ENCODE peak calls at places on chromosome 22, in nine cellular contexts. F, V, D, S, U, O, M, T and R are unnamed samples.

GRCh38 chr22:19845369-19845722 is 9.3 kb downstream of the GNB1L start:
- DNase-seq in F (peak), V (no peak), D (no peak), S (no peak), U (no peak), O (no peak), M (no peak), T (no peak), R (no peak)

GRCh38 chr22:19759459-19759993 is 1.1 kb upstream of the TBX1 start:
- DNase-seq in F (no peak), V (no peak), D (no peak), S (no peak), U (peak), O (no peak), M (no peak), T (no peak), R (no peak)

GRCh38 chr22:45612451-45612901 is 59.2 kb upstream of the ATXN10 start:
- DNase-seq in F (no peak), V (peak), D (no peak), S (no peak), U (no peak), O (peak), M (no peak), T (no peak), R (no peak)

GRCh38 chr22:40444483-40444787 is 74.0 kb downstream of the SGSM3 start:
- DNase-seq in F (no peak), V (no peak), D (no peak), S (no peak), U (no peak), O (no peak), M (no peak), T (no peak), R (no peak)

GRCh38 chr22:42269407-42270177 is 861 bp downstream of the TCF20 start:
- DNase-seq in F (peak), V (peak), D (peak), S (peak), U (peak), O (peak), M (peak), T (peak), R (peak)

GRCh38 chr22:23812378-23812777 is 25.6 kb downstream of the SMARCB1 start:
- DNase-seq in F (no peak), V (no peak), D (no peak), S (no peak), U (no peak), O (no peak), M (no peak), T (no peak), R (no peak)

GRCh38 chr22:43006753-43007152 is 8.2 kb downstream of the PACSIN2 start:
- DNase-seq in F (no peak), V (no peak), D (no peak), S (no peak), U (no peak), O (no peak), M (no peak), T (no peak), R (no peak)

GRCh38 chr22:35430897-35431322 is 31.0 kb downstream of the MCM5 start:
- DNase-seq in F (peak), V (peak), D (peak), S (peak), U (peak), O (peak), M (peak), T (peak), R (peak)

GRCh38 chr22:39349967-39350802 is at the start of gene SYNGR1:
- DNase-seq in F (no peak), V (no peak), D (no peak), S (peak), U (no peak), O (no peak), M (no peak), T (no peak), R (no peak)

GRCh38 chr22:31206896-31207687 is 5.0 kb upstream of the LIMK2 start:
- DNase-seq in F (no peak), V (peak), D (no peak), S (no peak), U (no peak), O (no peak), M (no peak), T (no peak), R (no peak)

GRCh38 chr22:44375451-44375850 is 62.7 kb upstream of the SHISAL1 start:
- DNase-seq in F (no peak), V (no peak), D (no peak), S (no peak), U (no peak), O (no peak), M (no peak), T (no peak), R (no peak)

GRCh38 chr22:49551897-49552659 is 275.6 kb downstream of the BRD1 start:
- DNase-seq in F (no peak), V (no peak), D (no peak), S (no peak), U (no peak), O (no peak), M (peak), T (no peak), R (no peak)